ENCODE peak calls at places on chromosomes 16 and 17, in five cellular contexts. One of them, this sample, is unnamed.

GRCh38 chr17:82959242-82959930 is 119.6 kb upstream of the ZNF750 start:
- DNase-seq in globus pallidus: no peak
- DNase-seq in A549: no peak
- DNase-seq in activated naive CD4-positive, alpha-beta T cell treated with Interleukin-2 at 50 U/mL for 16 hours: no peak
- DNase-seq in substantia nigra: no peak
- DNase-seq in this sample: no peak

GRCh38 chr17:27975146-27976011 is 67.1 kb upstream of the NLK start:
- DNase-seq in globus pallidus: no peak
- DNase-seq in A549: no peak
- DNase-seq in activated naive CD4-positive, alpha-beta T cell treated with Interleukin-2 at 50 U/mL for 16 hours: no peak
- DNase-seq in substantia nigra: no peak
- DNase-seq in this sample: no peak

GRCh38 chr16:64131423-64131822 is 990.4 kb downstream of the CDH11 start:
- DNase-seq in globus pallidus: no peak
- DNase-seq in A549: no peak
- DNase-seq in activated naive CD4-positive, alpha-beta T cell treated with Interleukin-2 at 50 U/mL for 16 hours: no peak
- DNase-seq in substantia nigra: no peak
- DNase-seq in this sample: no peak

GRCh38 chr17:50167371-50167770 is 1.6 kb downstream of the SGCA start:
- DNase-seq in globus pallidus: no peak
- DNase-seq in A549: no peak
- DNase-seq in activated naive CD4-positive, alpha-beta T cell treated with Interleukin-2 at 50 U/mL for 16 hours: no peak
- DNase-seq in substantia nigra: no peak
- DNase-seq in this sample: no peak

GRCh38 chr16:15954814-15955151 is 5.4 kb downstream of the ABCC1 start:
- DNase-seq in globus pallidus: no peak
- DNase-seq in A549: no peak
- DNase-seq in activated naive CD4-positive, alpha-beta T cell treated with Interleukin-2 at 50 U/mL for 16 hours: no peak
- DNase-seq in substantia nigra: no peak
- DNase-seq in this sample: no peak

GRCh38 chr16:69244336-69244735 is 57.4 kb downstream of the SNTB2 start:
- DNase-seq in globus pallidus: no peak
- DNase-seq in A549: no peak
- DNase-seq in activated naive CD4-positive, alpha-beta T cell treated with Interleukin-2 at 50 U/mL for 16 hours: no peak
- DNase-seq in substantia nigra: no peak
- DNase-seq in this sample: no peak

GRCh38 chr17:66834919-66835454 is at the start of gene CACNG5:
- DNase-seq in globus pallidus: no peak
- DNase-seq in A549: peak
- DNase-seq in activated naive CD4-positive, alpha-beta T cell treated with Interleukin-2 at 50 U/mL for 16 hours: no peak
- DNase-seq in substantia nigra: no peak
- DNase-seq in this sample: no peak

GRCh38 chr17:64261422-64262124 is 1.5 kb downstream of the TEX2 start:
- DNase-seq in globus pallidus: no peak
- DNase-seq in A549: no peak
- DNase-seq in activated naive CD4-positive, alpha-beta T cell treated with Interleukin-2 at 50 U/mL for 16 hours: no peak
- DNase-seq in substantia nigra: no peak
- DNase-seq in this sample: no peak

GRCh38 chr17:3474212-3474611 is 1.6 kb upstream of the ASPA start:
- DNase-seq in globus pallidus: peak
- DNase-seq in A549: peak
- DNase-seq in activated naive CD4-positive, alpha-beta T cell treated with Interleukin-2 at 50 U/mL for 16 hours: no peak
- DNase-seq in substantia nigra: no peak
- DNase-seq in this sample: no peak

This sample was measured in CD4-positive, CD25-positive, alpha-beta regulatory T cell.